ENCODE peak calls at places on chromosomes 3 and 15, in seven cellular contexts. D is sigmoid colon, L is mucosa of descending colon, M is brain pericyte, V is substantia nigra, S is WTC11, I is upper lobe of right lung. F is an unnamed sample.

GRCh38 chr3:9226326-9226725 is 23.1 kb downstream of the SRGAP3 start:
- DNase-seq in L (no peak), D (no peak), S (no peak), M (no peak), I (no peak), V (no peak), F (peak)

GRCh38 chr3:38477057-38477820 is 18.9 kb upstream of the EXOG start:
- DNase-seq in S (no peak), L (no peak), V (no peak), M (no peak), I (no peak), D (no peak), F (no peak)

GRCh38 chr3:10348404-10348721 is 27.5 kb upstream of the SEC13 start:
- DNase-seq in I (no peak), V (no peak), D (no peak), S (no peak), M (no peak), L (no peak), F (no peak)

GRCh38 chr3:172076212-172076611 is 36.8 kb downstream of the FNDC3B start:
- DNase-seq in L (no peak), M (no peak), D (no peak), S (no peak), I (no peak), V (no peak), F (no peak)

GRCh38 chr3:10942806-10943205 is 49.7 kb upstream of the SLC6A1 start:
- DNase-seq in D (no peak), I (no peak), M (no peak), V (no peak), L (no peak), S (no peak), F (no peak)

GRCh38 chr3:76561494-76562242 is 478.2 kb upstream of the ROBO2 start:
- DNase-seq in M (no peak), D (no peak), V (no peak), L (no peak), S (no peak), I (no peak), F (no peak)

GRCh38 chr15:60757273-60757672 is 278.3 kb upstream of the ICE2 start:
- DNase-seq in L (no peak), I (no peak), M (no peak), S (no peak), V (no peak), D (no peak), F (no peak)

GRCh38 chr3:176920806-176921205 is 276.5 kb downstream of the TBL1XR1 start:
- DNase-seq in D (no peak), L (peak), V (no peak), I (no peak), S (no peak), M (no peak), F (no peak)

GRCh38 chr3:138195491-138195890 is 8.4 kb downstream of the ARMC8 start:
- DNase-seq in L (no peak), D (no peak), V (no peak), S (no peak), I (no peak), M (no peak), F (peak)

GRCh38 chr15:61099030-61099800 is 129.9 kb downstream of the RORA start:
- DNase-seq in I (no peak), S (no peak), D (no peak), M (no peak), L (no peak), V (no peak), F (no peak)

GRCh38 chr3:115279939-115280338 is 132.9 kb upstream of the ZBTB20 start:
- DNase-seq in M (no peak), I (no peak), D (no peak), V (no peak), L (no peak), S (no peak), F (no peak)

GRCh38 chr15:62749445-62749844 is 293.1 kb upstream of the TPM1 start:
- DNase-seq in S (no peak), V (no peak), M (no peak), D (no peak), L (no peak), I (no peak), F (no peak)

GRCh38 chr15:63446260-63446659 is 58.1 kb upstream of the USP3 start:
- DNase-seq in L (no peak), D (no peak), V (no peak), I (no peak), M (no peak), S (no peak), F (no peak)

GRCh38 chr15:50880651-50881114 is 27.8 kb upstream of the AP4E1 start:
- DNase-seq in M (no peak), L (no peak), D (no peak), V (no peak), I (no peak), S (no peak), F (peak)

GRCh38 chr3:97815149-97815917 is 6.5 kb upstream of the CRYBG3 start:
- DNase-seq in M (no peak), I (no peak), S (no peak), D (no peak), L (no peak), V (no peak), F (no peak)

GRCh38 chr3:172717493-172718088 is 6.7 kb upstream of the NCEH1 start:
- DNase-seq in I (no peak), V (no peak), M (no peak), S (no peak), D (no peak), L (no peak), F (peak)

GRCh38 chr15:89591834-89592233 is 16.6 kb downstream of the TICRR start:
- DNase-seq in M (peak), I (no peak), S (no peak), V (no peak), L (no peak), D (no peak), F (no peak)

GRCh38 chr3:104437891-104438290 is 928.8 kb upstream of the ALCAM start:
- DNase-seq in D (no peak), L (no peak), M (no peak), S (no peak), I (no peak), V (no peak), F (peak)

GRCh38 chr3:31004025-31004678 is 109.7 kb upstream of the GADL1 start:
- DNase-seq in V (no peak), S (no peak), D (no peak), I (no peak), L (no peak), M (peak), F (peak)

GRCh38 chr15:45863881-45864580 is 229.2 kb downstream of the SQOR start:
- DNase-seq in D (no peak), L (no peak), V (no peak), I (no peak), M (no peak), S (no peak), F (no peak)

GRCh38 chr3:109050591-109051167 is 67.3 kb downstream of the MORC1 start:
- DNase-seq in M (no peak), L (peak), S (no peak), I (no peak), D (no peak), V (no peak), F (no peak)

GRCh38 chr15:61759639-61760038 is 300.6 kb downstream of the VPS13C start:
- DNase-seq in L (no peak), V (no peak), M (no peak), S (no peak), I (no peak), D (no peak), F (no peak)

GRCh38 chr3:25567390-25567789 is 97.3 kb downstream of the TOP2B start:
- DNase-seq in S (no peak), V (no peak), M (no peak), D (no peak), I (no peak), L (no peak), F (no peak)

GRCh38 chr3:55792010-55792409 is 304.9 kb upstream of the WNT5A start:
- DNase-seq in I (no peak), S (no peak), L (no peak), D (no peak), V (no peak), M (no peak), F (no peak)

GRCh38 chr3:125337506-125337905 is 37.6 kb downstream of the ZNF148 start:
- DNase-seq in S (no peak), L (no peak), V (no peak), D (no peak), I (no peak), M (no peak), F (no peak)

GRCh38 chr3:150675587-150675986 is 28.1 kb downstream of the ERICH6 start:
- DNase-seq in L (no peak), V (no peak), M (no peak), S (no peak), D (no peak), I (no peak), F (no peak)

GRCh38 chr15:56767315-56767714 is 34.0 kb upstream of the ZNF280D start:
- DNase-seq in D (no peak), M (no peak), L (no peak), I (no peak), S (no peak), V (no peak), F (peak)

GRCh38 chr15:70152070-70152480 is 54.4 kb upstream of the TLE3 start:
- DNase-seq in V (no peak), L (no peak), S (no peak), M (peak), D (peak), I (no peak), F (no peak)

GRCh38 chr3:101779047-101779807 is at the start of gene NXPE3:
- DNase-seq in D (peak), V (peak), S (peak), I (peak), M (no peak), L (peak), F (peak)

GRCh38 chr3:146172586-146172985 is 11.6 kb upstream of the PLOD2 start:
- DNase-seq in D (no peak), L (no peak), I (no peak), M (no peak), V (no peak), S (no peak), F (peak)

GRCh38 chr15:41013698-41014414 is 60.6 kb downstream of the CHAC1 start:
- DNase-seq in I (no peak), V (no peak), S (no peak), L (no peak), D (no peak), M (no peak), F (no peak)

GRCh38 chr3:113606539-113607218 is 74.3 kb downstream of the SIDT1 start:
- DNase-seq in M (no peak), D (no peak), L (peak), S (no peak), V (no peak), I (no peak), F (no peak)

GRCh38 chr3:188946837-188947236 is 224.9 kb upstream of the TPRG1 start:
- DNase-seq in I (no peak), D (no peak), M (no peak), V (no peak), S (no peak), L (no peak), F (no peak)

F was measured in NCI-H226.